ENCODE peak calls at places on chromosomes 13 and 19, in eight cellular contexts. I, B, J, F, E, Z, L and T are unnamed samples. For H3K36me3, the result is how much of the 10 kb centered on the place peaks cover.

GRCh38 chr19:4471400-4472173 is 510 bp upstream of the HDGFL2 start:
- DNase-seq in I (peak), B (peak), J (peak), F (peak), E (peak), Z (peak), L (peak), T (peak)

GRCh38 chr13:75217949-75218348 is 264.0 kb downstream of the TBC1D4 start:
- DNase-seq in I (no peak), B (peak), J (peak), F (no peak), E (no peak), Z (no peak), L (no peak), T (no peak)

GRCh38 chr13:103952183-103952582 is 886.0 kb upstream of the SLC10A2 start:
- DNase-seq in I (no peak), B (no peak), J (no peak), F (no peak), E (peak), Z (no peak), L (no peak), T (no peak)

GRCh38 chr19:1690570-1691307 is 38.3 kb upstream of the TCF3 start:
- DNase-seq in I (no peak), B (no peak), J (no peak), F (no peak), E (no peak), Z (no peak), L (peak), T (peak)

GRCh38 chr13:38210928-38211596 is 138.6 kb upstream of the UFM1 start:
- DNase-seq in I (no peak), B (no peak), J (no peak), F (no peak), E (no peak), Z (no peak), L (no peak), T (no peak)

GRCh38 chr13:109410868-109411267 is 375.5 kb downstream of the IRS2 start:
- DNase-seq in I (no peak), B (no peak), J (no peak), F (no peak), E (no peak), Z (no peak), L (no peak), T (no peak)

GRCh38 chr13:51501592-51502205 is 48.9 kb upstream of the INTS6 start:
- DNase-seq in I (no peak), B (no peak), J (peak), F (no peak), E (no peak), Z (no peak), L (no peak), T (no peak)

GRCh38 chr19:2634228-2634951 is 68.1 kb downstream of the GNG7 start:
- DNase-seq in I (peak), B (no peak), J (no peak), F (no peak), E (no peak), Z (no peak), L (peak), T (no peak)

GRCh38 chr19:55212447-55212846 is 3.1 kb upstream of the PTPRH start:
- DNase-seq in I (no peak), B (no peak), J (no peak), F (no peak), E (peak), Z (no peak), L (no peak), T (peak)

GRCh38 chr13:53782400-53783030 is 753.9 kb downstream of the OLFM4 start:
- DNase-seq in I (no peak), B (no peak), J (peak), F (no peak), E (peak), Z (no peak), L (no peak), T (peak)

GRCh38 chr19:16210168-16210567 is 12.5 kb downstream of the AP1M1 start:
- DNase-seq in I (no peak), B (no peak), J (no peak), F (no peak), E (no peak), Z (no peak), L (no peak), T (no peak)
- H3K36me3 ChIP-seq in I (under half), B (under half), J (half or more), F (under half), E (half or more), Z (under half), L (under half), T (under half)

GRCh38 chr19:7975037-7975436 is 30.4 kb downstream of the ELAVL1 start:
- DNase-seq in I (no peak), B (no peak), J (no peak), F (no peak), E (no peak), Z (no peak), L (no peak), T (no peak)

GRCh38 chr19:7970716-7971448 is 27.4 kb upstream of the TIMM44 start:
- DNase-seq in I (no peak), B (no peak), J (peak), F (no peak), E (peak), Z (no peak), L (no peak), T (no peak)

GRCh38 chr19:7976461-7976860 is 29.0 kb downstream of the ELAVL1 start:
- DNase-seq in I (no peak), B (no peak), J (no peak), F (no peak), E (no peak), Z (no peak), L (no peak), T (no peak)

GRCh38 chr19:7971553-7972520 is 28.4 kb upstream of the TIMM44 start:
- DNase-seq in I (no peak), B (no peak), J (no peak), F (no peak), E (no peak), Z (no peak), L (no peak), T (no peak)

GRCh38 chr19:7973883-7974282 is 30.4 kb upstream of the TIMM44 start:
- DNase-seq in I (no peak), B (no peak), J (no peak), F (no peak), E (no peak), Z (no peak), L (no peak), T (no peak)
- H3K36me3 ChIP-seq in I (under half), B (under half), J (half or more), F (half or more), E (half or more), Z (under half), L (half or more), T (under half)

GRCh38 chr19:15244808-15245207 is 12.6 kb upstream of the EPHX3 start:
- DNase-seq in I (no peak), B (no peak), J (no peak), F (no peak), E (no peak), Z (no peak), L (no peak), T (no peak)

GRCh38 chr19:15244106-15244803 is 12.0 kb upstream of the EPHX3 start:
- DNase-seq in I (no peak), B (no peak), J (no peak), F (no peak), E (no peak), Z (no peak), L (no peak), T (no peak)

GRCh38 chr19:15245370-15246197 is 13.3 kb upstream of the EPHX3 start:
- DNase-seq in I (no peak), B (no peak), J (no peak), F (no peak), E (no peak), Z (no peak), L (no peak), T (no peak)

GRCh38 chr19:15241259-15241658 is 9.0 kb upstream of the EPHX3 start:
- DNase-seq in I (no peak), B (no peak), J (peak), F (no peak), E (no peak), Z (no peak), L (no peak), T (no peak)

GRCh38 chr19:15243236-15243957 is 11.1 kb upstream of the EPHX3 start:
- DNase-seq in I (no peak), B (no peak), J (no peak), F (no peak), E (no peak), Z (no peak), L (no peak), T (no peak)
- H3K36me3 ChIP-seq in I (under half), B (half or more), J (half or more), F (half or more), E (half or more), Z (under half), L (half or more), T (half or more)

GRCh38 chr13:113420833-113421600 is 32.3 kb downstream of the ADPRHL1 start:
- DNase-seq in I (no peak), B (no peak), J (no peak), F (no peak), E (no peak), Z (no peak), L (no peak), T (no peak)

GRCh38 chr13:113421673-113422270 is 31.5 kb downstream of the ADPRHL1 start:
- DNase-seq in I (peak), B (no peak), J (peak), F (no peak), E (peak), Z (no peak), L (no peak), T (no peak)

GRCh38 chr13:113423225-113424170 is 29.8 kb downstream of the ADPRHL1 start:
- DNase-seq in I (no peak), B (no peak), J (no peak), F (no peak), E (no peak), Z (no peak), L (no peak), T (no peak)

GRCh38 chr13:113419531-113420183 is 33.6 kb downstream of the ADPRHL1 start:
- DNase-seq in I (no peak), B (no peak), J (no peak), F (no peak), E (no peak), Z (no peak), L (no peak), T (no peak)

GRCh38 chr13:113422790-113423189 is 30.5 kb downstream of the ADPRHL1 start:
- DNase-seq in I (no peak), B (no peak), J (no peak), F (no peak), E (no peak), Z (no peak), L (no peak), T (no peak)
- H3K36me3 ChIP-seq in I (under half), B (under half), J (under half), F (under half), E (under half), Z (under half), L (under half), T (under half)

DNA sequence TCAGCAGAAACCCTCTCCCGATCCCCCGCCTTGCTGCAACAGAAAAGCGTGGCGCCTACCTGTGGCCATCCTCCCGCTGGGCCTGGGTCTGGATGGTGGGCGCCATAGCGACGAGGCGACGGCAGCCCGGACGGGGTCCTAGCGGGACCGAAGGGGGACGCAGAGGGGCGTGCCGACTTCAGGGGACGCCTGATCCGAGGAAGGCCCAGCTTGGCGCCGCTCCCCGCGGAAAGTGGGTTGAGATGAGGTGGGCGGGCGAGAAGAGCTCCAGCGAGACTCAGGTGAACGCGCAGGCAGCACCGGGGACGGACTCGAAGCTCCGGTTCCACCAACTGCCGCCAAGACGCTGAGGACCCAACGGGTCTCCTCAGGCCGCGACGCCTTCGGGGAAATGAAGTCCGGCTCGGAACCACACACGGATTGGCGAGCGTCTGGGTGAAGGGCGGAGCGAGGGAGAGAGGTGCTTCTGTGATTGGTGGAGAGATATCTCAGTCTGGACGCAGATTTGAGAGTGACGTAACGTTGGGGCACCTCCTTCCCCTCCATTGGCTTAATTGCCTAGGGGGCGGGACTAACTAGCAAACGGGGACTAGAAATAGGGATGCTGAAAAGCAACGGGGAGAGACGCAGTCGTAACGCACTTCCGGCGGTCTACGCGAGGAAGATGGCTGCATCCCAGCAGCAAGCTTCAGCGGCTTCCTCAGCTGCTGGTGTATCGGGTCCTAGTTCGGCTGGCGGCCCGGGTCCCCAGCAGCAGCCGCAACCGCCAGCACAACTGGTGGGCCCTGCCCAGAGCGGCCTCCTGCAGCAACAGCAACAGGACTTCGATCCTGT is at the start of the genes MED29 and PAF1:
- DNase-seq in I (peak), B (peak), J (peak), F (no peak), E (peak), Z (peak), L (peak), T (peak)
- H3K36me3 ChIP-seq in I (under half), B (under half), J (under half), F (under half), E (half or more), Z (under half), L (under half), T (half or more)

GRCh38 chr19:36093146-36093662 is 17.7 kb upstream of the OVOL3 start:
- DNase-seq in I (no peak), B (no peak), J (no peak), F (no peak), E (no peak), Z (no peak), L (no peak), T (no peak)
- H3K36me3 ChIP-seq in I (under half), B (under half), J (under half), F (under half), E (half or more), Z (under half), L (under half), T (under half)